ENCODE peak calls at places on chromosomes 5 and 9, in ten cellular contexts. One of them, this sample, is unnamed.

GRCh38 chr5:172845190-172845975 is 11.3 kb downstream of the ERGIC1 start:
- DNase-seq in H9: no peak
- DNase-seq in HS-5: no peak
- DNase-seq in IMR-90: no peak
- DNase-seq in cardiac fibroblast: no peak
- DNase-seq in bronchial epithelial cell: no peak
- DNase-seq in activated T-cell treated with anti-CD3 and anti-CD28 coated beads, Interleukin-2, amount 50 U/mL, for 72 hours: no peak
- DNase-seq in amniotic stem cell: no peak
- DNase-seq in NCI-H1092 treated with DMSO at 0.1 percent for 48 hours: no peak
- DNase-seq in osteocyte: no peak
- DNase-seq in this sample: no peak

GRCh38 chr5:91478096-91478495 is 95.0 kb upstream of the ARRDC3 start:
- DNase-seq in bronchial epithelial cell: no peak
- DNase-seq in H9: no peak
- DNase-seq in NCI-H1092 treated with DMSO at 0.1 percent for 48 hours: no peak
- DNase-seq in cardiac fibroblast: no peak
- DNase-seq in HS-5: no peak
- DNase-seq in osteocyte: no peak
- DNase-seq in amniotic stem cell: no peak
- DNase-seq in activated T-cell treated with anti-CD3 and anti-CD28 coated beads, Interleukin-2, amount 50 U/mL, for 72 hours: no peak
- DNase-seq in IMR-90: no peak
- DNase-seq in this sample: no peak

GRCh38 chr5:179553875-179554274 is 3.5 kb downstream of the RUFY1 start:
- DNase-seq in osteocyte: no peak
- DNase-seq in activated T-cell treated with anti-CD3 and anti-CD28 coated beads, Interleukin-2, amount 50 U/mL, for 72 hours: no peak
- DNase-seq in amniotic stem cell: no peak
- DNase-seq in HS-5: no peak
- DNase-seq in IMR-90: peak; percentile 84
- DNase-seq in cardiac fibroblast: peak; percentile 44
- DNase-seq in H9: peak; percentile 52
- DNase-seq in NCI-H1092 treated with DMSO at 0.1 percent for 48 hours: no peak
- DNase-seq in bronchial epithelial cell: peak; percentile 73
- DNase-seq in this sample: no peak

GRCh38 chr5:157159209-157159751 is 6.8 kb downstream of the GARIN3 start:
- DNase-seq in osteocyte: no peak
- DNase-seq in amniotic stem cell: no peak
- DNase-seq in NCI-H1092 treated with DMSO at 0.1 percent for 48 hours: no peak
- DNase-seq in HS-5: no peak
- DNase-seq in bronchial epithelial cell: no peak
- DNase-seq in cardiac fibroblast: no peak
- DNase-seq in IMR-90: no peak
- DNase-seq in activated T-cell treated with anti-CD3 and anti-CD28 coated beads, Interleukin-2, amount 50 U/mL, for 72 hours: peak; percentile 57
- DNase-seq in H9: no peak
- DNase-seq in this sample: no peak

GRCh38 chr9:123335227-123335985 is 20.6 kb upstream of the CRB2 start:
- DNase-seq in cardiac fibroblast: peak; percentile 73
- DNase-seq in bronchial epithelial cell: peak; percentile 44
- DNase-seq in H9: no peak
- DNase-seq in IMR-90: peak; percentile 63
- DNase-seq in amniotic stem cell: peak; percentile 66
- DNase-seq in osteocyte: no peak
- DNase-seq in HS-5: no peak
- DNase-seq in NCI-H1092 treated with DMSO at 0.1 percent for 48 hours: no peak
- DNase-seq in activated T-cell treated with anti-CD3 and anti-CD28 coated beads, Interleukin-2, amount 50 U/mL, for 72 hours: no peak
- DNase-seq in this sample: no peak

GRCh38 chr5:44002381-44002901 is 386.8 kb downstream of the FGF10 start:
- DNase-seq in osteocyte: no peak
- DNase-seq in H9: no peak
- DNase-seq in IMR-90: peak; percentile 37
- DNase-seq in cardiac fibroblast: peak; percentile 21
- DNase-seq in amniotic stem cell: no peak
- DNase-seq in NCI-H1092 treated with DMSO at 0.1 percent for 48 hours: no peak
- DNase-seq in activated T-cell treated with anti-CD3 and anti-CD28 coated beads, Interleukin-2, amount 50 U/mL, for 72 hours: no peak
- DNase-seq in HS-5: peak; percentile 16
- DNase-seq in bronchial epithelial cell: peak; percentile 59
- DNase-seq in this sample: no peak

GRCh38 chr5:13566903-13567339 is 377.6 kb downstream of the DNAH5 start:
- DNase-seq in IMR-90: peak; percentile 87
- DNase-seq in cardiac fibroblast: no peak
- DNase-seq in amniotic stem cell: no peak
- DNase-seq in bronchial epithelial cell: peak; percentile 99
- DNase-seq in osteocyte: no peak
- DNase-seq in NCI-H1092 treated with DMSO at 0.1 percent for 48 hours: no peak
- DNase-seq in H9: no peak
- DNase-seq in HS-5: peak; percentile 99
- DNase-seq in activated T-cell treated with anti-CD3 and anti-CD28 coated beads, Interleukin-2, amount 50 U/mL, for 72 hours: no peak
- DNase-seq in this sample: no peak

GRCh38 chr5:100776244-100776643 is 126.8 kb downstream of the ST8SIA4 start:
- DNase-seq in bronchial epithelial cell: peak; percentile 26
- DNase-seq in cardiac fibroblast: peak; percentile 5
- DNase-seq in NCI-H1092 treated with DMSO at 0.1 percent for 48 hours: no peak
- DNase-seq in IMR-90: peak; percentile 10
- DNase-seq in activated T-cell treated with anti-CD3 and anti-CD28 coated beads, Interleukin-2, amount 50 U/mL, for 72 hours: no peak
- DNase-seq in osteocyte: no peak
- DNase-seq in H9: no peak
- DNase-seq in amniotic stem cell: no peak
- DNase-seq in HS-5: no peak
- DNase-seq in this sample: no peak

GRCh38 chr5:26388946-26389345 is 649.4 kb downstream of the CDH9 start:
- DNase-seq in amniotic stem cell: no peak
- DNase-seq in cardiac fibroblast: no peak
- DNase-seq in H9: no peak
- DNase-seq in activated T-cell treated with anti-CD3 and anti-CD28 coated beads, Interleukin-2, amount 50 U/mL, for 72 hours: no peak
- DNase-seq in osteocyte: no peak
- DNase-seq in bronchial epithelial cell: peak; percentile 6
- DNase-seq in NCI-H1092 treated with DMSO at 0.1 percent for 48 hours: peak; percentile 84
- DNase-seq in HS-5: peak; percentile 26
- DNase-seq in IMR-90: no peak
- DNase-seq in this sample: no peak

GRCh38 chr5:93850311-93850710 is 108.9 kb upstream of the POU5F2 start:
- DNase-seq in activated T-cell treated with anti-CD3 and anti-CD28 coated beads, Interleukin-2, amount 50 U/mL, for 72 hours: no peak
- DNase-seq in bronchial epithelial cell: no peak
- DNase-seq in cardiac fibroblast: no peak
- DNase-seq in amniotic stem cell: no peak
- DNase-seq in H9: no peak
- DNase-seq in HS-5: no peak
- DNase-seq in osteocyte: no peak
- DNase-seq in NCI-H1092 treated with DMSO at 0.1 percent for 48 hours: no peak
- DNase-seq in IMR-90: no peak
- DNase-seq in this sample: no peak

GRCh38 chr9:19232117-19232829 is 1.8 kb downstream of the DENND4C start:
- DNase-seq in amniotic stem cell: no peak
- DNase-seq in HS-5: no peak
- DNase-seq in IMR-90: peak; percentile 2
- DNase-seq in NCI-H1092 treated with DMSO at 0.1 percent for 48 hours: peak; percentile 27
- DNase-seq in activated T-cell treated with anti-CD3 and anti-CD28 coated beads, Interleukin-2, amount 50 U/mL, for 72 hours: no peak
- DNase-seq in osteocyte: no peak
- DNase-seq in H9: no peak
- DNase-seq in bronchial epithelial cell: peak; percentile 36
- DNase-seq in cardiac fibroblast: no peak
- DNase-seq in this sample: no peak

GRCh38 chr9:37302277-37302676 is 120.2 kb upstream of the GRHPR start:
- DNase-seq in osteocyte: no peak
- DNase-seq in bronchial epithelial cell: no peak
- DNase-seq in amniotic stem cell: no peak
- DNase-seq in activated T-cell treated with anti-CD3 and anti-CD28 coated beads, Interleukin-2, amount 50 U/mL, for 72 hours: peak; percentile 48
- DNase-seq in NCI-H1092 treated with DMSO at 0.1 percent for 48 hours: peak; percentile 32
- DNase-seq in cardiac fibroblast: no peak
- DNase-seq in HS-5: no peak
- DNase-seq in IMR-90: no peak
- DNase-seq in H9: no peak
- DNase-seq in this sample: no peak

GRCh38 chr9:128422783-128423150 is 2.1 kb downstream of the CERCAM start:
- DNase-seq in bronchial epithelial cell: no peak
- DNase-seq in cardiac fibroblast: no peak
- DNase-seq in IMR-90: no peak
- DNase-seq in HS-5: no peak
- DNase-seq in H9: no peak
- DNase-seq in NCI-H1092 treated with DMSO at 0.1 percent for 48 hours: no peak
- DNase-seq in activated T-cell treated with anti-CD3 and anti-CD28 coated beads, Interleukin-2, amount 50 U/mL, for 72 hours: no peak
- DNase-seq in osteocyte: no peak
- DNase-seq in amniotic stem cell: no peak
- DNase-seq in this sample: no peak

GRCh38 chr9:137161558-137162483 is 8.0 kb downstream of the LRRC26 start:
- DNase-seq in H9: no peak
- DNase-seq in bronchial epithelial cell: no peak
- DNase-seq in osteocyte: no peak
- DNase-seq in activated T-cell treated with anti-CD3 and anti-CD28 coated beads, Interleukin-2, amount 50 U/mL, for 72 hours: no peak
- DNase-seq in IMR-90: no peak
- DNase-seq in amniotic stem cell: no peak
- DNase-seq in NCI-H1092 treated with DMSO at 0.1 percent for 48 hours: no peak
- DNase-seq in HS-5: no peak
- DNase-seq in cardiac fibroblast: no peak
- DNase-seq in this sample: no peak

GRCh38 chr9:129310666-129311350 is 132.7 kb upstream of the IER5L start:
- DNase-seq in cardiac fibroblast: no peak
- DNase-seq in H9: no peak
- DNase-seq in amniotic stem cell: no peak
- DNase-seq in osteocyte: no peak
- DNase-seq in IMR-90: peak; percentile 44
- DNase-seq in bronchial epithelial cell: no peak
- DNase-seq in HS-5: no peak
- DNase-seq in activated T-cell treated with anti-CD3 and anti-CD28 coated beads, Interleukin-2, amount 50 U/mL, for 72 hours: no peak
- DNase-seq in NCI-H1092 treated with DMSO at 0.1 percent for 48 hours: no peak
- DNase-seq in this sample: no peak

GRCh38 chr5:168311061-168311566 is 19.7 kb downstream of the WWC1 start:
- DNase-seq in amniotic stem cell: no peak
- DNase-seq in HS-5: no peak
- DNase-seq in bronchial epithelial cell: no peak
- DNase-seq in NCI-H1092 treated with DMSO at 0.1 percent for 48 hours: no peak
- DNase-seq in H9: peak; percentile 81
- DNase-seq in cardiac fibroblast: no peak
- DNase-seq in activated T-cell treated with anti-CD3 and anti-CD28 coated beads, Interleukin-2, amount 50 U/mL, for 72 hours: no peak
- DNase-seq in osteocyte: no peak
- DNase-seq in IMR-90: no peak
- DNase-seq in this sample: no peak

GRCh38 chr5:93274291-93274690 is 306.7 kb downstream of the NR2F1-AS1 start:
- DNase-seq in bronchial epithelial cell: peak; percentile 66
- DNase-seq in HS-5: no peak
- DNase-seq in NCI-H1092 treated with DMSO at 0.1 percent for 48 hours: no peak
- DNase-seq in osteocyte: no peak
- DNase-seq in IMR-90: peak; percentile 73
- DNase-seq in activated T-cell treated with anti-CD3 and anti-CD28 coated beads, Interleukin-2, amount 50 U/mL, for 72 hours: no peak
- DNase-seq in H9: no peak
- DNase-seq in cardiac fibroblast: peak; percentile 82
- DNase-seq in amniotic stem cell: no peak
- DNase-seq in this sample: no peak

GRCh38 chr9:122609810-122610209 is 4.7 kb upstream of the OR1Q1 start:
- DNase-seq in osteocyte: no peak
- DNase-seq in IMR-90: no peak
- DNase-seq in NCI-H1092 treated with DMSO at 0.1 percent for 48 hours: no peak
- DNase-seq in cardiac fibroblast: no peak
- DNase-seq in activated T-cell treated with anti-CD3 and anti-CD28 coated beads, Interleukin-2, amount 50 U/mL, for 72 hours: no peak
- DNase-seq in bronchial epithelial cell: no peak
- DNase-seq in HS-5: no peak
- DNase-seq in H9: no peak
- DNase-seq in amniotic stem cell: no peak
- DNase-seq in this sample: no peak

GRCh38 chr9:136079211-136079915 is 15.7 kb downstream of the NACC2 start:
- DNase-seq in amniotic stem cell: no peak
- DNase-seq in activated T-cell treated with anti-CD3 and anti-CD28 coated beads, Interleukin-2, amount 50 U/mL, for 72 hours: no peak
- DNase-seq in HS-5: no peak
- DNase-seq in NCI-H1092 treated with DMSO at 0.1 percent for 48 hours: no peak
- DNase-seq in osteocyte: no peak
- DNase-seq in cardiac fibroblast: no peak
- DNase-seq in H9: peak; percentile 29
- DNase-seq in IMR-90: no peak
- DNase-seq in bronchial epithelial cell: no peak
- DNase-seq in this sample: peak; percentile 47

GRCh38 chr9:108860354-108860753 is 1.7 kb upstream of the ACTL7A start:
- DNase-seq in activated T-cell treated with anti-CD3 and anti-CD28 coated beads, Interleukin-2, amount 50 U/mL, for 72 hours: no peak
- DNase-seq in NCI-H1092 treated with DMSO at 0.1 percent for 48 hours: no peak
- DNase-seq in cardiac fibroblast: peak; percentile 24
- DNase-seq in H9: no peak
- DNase-seq in osteocyte: no peak
- DNase-seq in HS-5: no peak
- DNase-seq in IMR-90: peak; percentile 7
- DNase-seq in bronchial epithelial cell: peak; percentile 83
- DNase-seq in amniotic stem cell: no peak
- DNase-seq in this sample: no peak

GRCh38 chr5:149489605-149490037 is 61.6 kb downstream of the CSNK1A1 start:
- DNase-seq in HS-5: no peak
- DNase-seq in NCI-H1092 treated with DMSO at 0.1 percent for 48 hours: no peak
- DNase-seq in amniotic stem cell: no peak
- DNase-seq in activated T-cell treated with anti-CD3 and anti-CD28 coated beads, Interleukin-2, amount 50 U/mL, for 72 hours: no peak
- DNase-seq in H9: no peak
- DNase-seq in IMR-90: peak; percentile 43
- DNase-seq in bronchial epithelial cell: peak; percentile 74
- DNase-seq in osteocyte: no peak
- DNase-seq in cardiac fibroblast: peak; percentile 90
- DNase-seq in this sample: peak; percentile 59

GRCh38 chr5:157204765-157205164 is 24.1 kb downstream of the ITK start:
- DNase-seq in osteocyte: no peak
- DNase-seq in HS-5: no peak
- DNase-seq in NCI-H1092 treated with DMSO at 0.1 percent for 48 hours: no peak
- DNase-seq in IMR-90: no peak
- DNase-seq in bronchial epithelial cell: no peak
- DNase-seq in activated T-cell treated with anti-CD3 and anti-CD28 coated beads, Interleukin-2, amount 50 U/mL, for 72 hours: no peak
- DNase-seq in H9: no peak
- DNase-seq in amniotic stem cell: no peak
- DNase-seq in cardiac fibroblast: no peak
- DNase-seq in this sample: no peak

GRCh38 chr5:124053340-124053739 is 541.4 kb downstream of the CSNK1G3 start:
- DNase-seq in bronchial epithelial cell: no peak
- DNase-seq in H9: no peak
- DNase-seq in HS-5: no peak
- DNase-seq in NCI-H1092 treated with DMSO at 0.1 percent for 48 hours: no peak
- DNase-seq in osteocyte: no peak
- DNase-seq in IMR-90: no peak
- DNase-seq in cardiac fibroblast: no peak
- DNase-seq in amniotic stem cell: no peak
- DNase-seq in activated T-cell treated with anti-CD3 and anti-CD28 coated beads, Interleukin-2, amount 50 U/mL, for 72 hours: no peak
- DNase-seq in this sample: no peak

This sample was measured in Right ventricle myocardium superior.